ENCODE peak calls at places on chromosomes 3 and 15, in ten cellular contexts. Z, C, O, H, W, I, X, D, B and N are unnamed samples.

GRCh38 chr3:38582941-38583645 is 66.4 kb downstream of the SCN5A start:
- DNase-seq in H (no peak), X (no peak), C (peak; percentile 27), I (peak; percentile 16), O (no peak), B (no peak), D (no peak), Z (no peak), W (no peak), N (no peak)

GRCh38 chr3:176328198-176328597 is 869.1 kb downstream of the TBL1XR1 start:
- DNase-seq in H (no peak), C (no peak), O (no peak), D (no peak), X (no peak), B (no peak), Z (no peak), W (no peak), I (no peak), N (no peak)

GRCh38 chr3:187251599-187251998 is 39.9 kb downstream of the MASP1 start:
- DNase-seq in I (no peak), W (no peak), C (no peak), B (no peak), D (no peak), H (no peak), Z (no peak), O (no peak), X (no peak), N (no peak)

GRCh38 chr3:139617656-139618268 is 60.0 kb downstream of the NMNAT3 start:
- DNase-seq in B (no peak), Z (no peak), O (no peak), C (no peak), H (no peak), X (no peak), D (no peak), W (no peak), I (no peak), N (no peak)

GRCh38 chr15:39939487-39940452 is 5.9 kb downstream of the EIF2AK4 start:
- DNase-seq in B (no peak), O (peak; percentile 45), I (no peak), W (no peak), Z (no peak), H (no peak), X (no peak), D (no peak), C (no peak), N (no peak)

GRCh38 chr3:197186887-197187588 is 111.4 kb downstream of the DLG1 start:
- DNase-seq in H (peak; percentile 32), C (no peak), O (no peak), D (peak; percentile 28), Z (peak; percentile 71), W (peak; percentile 62), X (no peak), B (peak; percentile 66), I (no peak), N (peak; percentile 85)

GRCh38 chr15:68774521-68775293 is 46.0 kb downstream of the ANP32A start:
- DNase-seq in H (no peak), D (peak; percentile 55), C (peak; percentile 7), O (no peak), B (no peak), Z (no peak), X (no peak), I (no peak), W (no peak), N (no peak)

GRCh38 chr3:38458796-38459498 is 5.3 kb downstream of the ACVR2B start:
- DNase-seq in W (no peak), Z (no peak), X (peak; percentile 77), D (peak; percentile 51), B (peak; percentile 22), H (peak; percentile 72), O (peak; percentile 63), C (no peak), I (no peak), N (no peak)

GRCh38 chr3:164852866-164853265 is 225.4 kb downstream of the SI start:
- DNase-seq in C (no peak), Z (no peak), B (no peak), H (no peak), X (no peak), D (no peak), I (no peak), W (no peak), O (no peak), N (no peak)

GRCh38 chr15:92383528-92384326 is 10.0 kb upstream of the ST8SIA2 start:
- DNase-seq in C (peak; percentile 88), Z (no peak), D (no peak), I (no peak), W (peak; percentile 51), X (no peak), O (no peak), H (no peak), B (peak; percentile 3), N (peak; percentile 11)

GRCh38 chr3:135240426-135240825 is 445.4 kb downstream of the EPHB1 start:
- DNase-seq in O (no peak), C (no peak), H (no peak), X (no peak), D (no peak), I (no peak), B (no peak), W (no peak), Z (no peak), N (no peak)

GRCh38 chr3:23583980-23584736 is 221.6 kb upstream of the UBE2E1 start:
- DNase-seq in Z (no peak), I (no peak), W (no peak), B (no peak), D (no peak), C (no peak), H (no peak), O (no peak), X (no peak), N (no peak)
- TF ChIP-seq POLR2A in Z (no peak), I (no peak), W (no peak), B (no peak), D (no peak), C (no peak), H (no peak), O (no peak), X (no peak), N (no peak)

DNA sequence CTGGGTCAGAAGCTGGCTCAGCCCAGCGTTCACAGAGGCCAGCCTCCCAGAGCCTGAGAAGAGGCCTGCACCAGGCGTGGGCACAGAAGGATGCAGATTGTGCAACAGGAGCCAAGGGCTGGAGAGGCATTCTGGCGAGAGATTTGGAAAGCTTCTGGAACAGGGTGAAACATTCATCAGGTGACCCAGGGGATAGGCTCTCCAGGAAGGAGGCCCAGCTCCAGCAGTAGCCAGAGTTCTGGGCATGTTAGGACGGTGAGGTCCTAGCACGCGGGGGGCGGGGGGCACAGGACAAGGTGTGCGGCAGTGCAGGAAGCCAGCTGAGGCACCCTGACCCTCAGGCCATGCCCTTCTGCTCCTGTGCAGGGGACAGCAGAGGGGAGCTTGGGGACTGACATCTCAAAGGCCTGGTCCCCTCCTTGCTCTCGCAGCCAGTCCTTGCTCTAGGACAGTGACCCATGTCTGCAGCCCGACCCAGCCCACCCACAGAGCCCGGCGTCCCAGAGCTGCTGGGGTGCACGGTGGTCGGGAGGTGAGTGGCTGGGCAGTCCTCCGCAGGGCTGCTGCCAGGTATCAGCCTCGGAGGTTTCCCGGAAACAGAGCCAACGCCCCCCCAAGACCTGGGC is 111.7 kb upstream of the KLF13 start:
- DNase-seq in W (peak; percentile 35), B (no peak), I (peak; percentile 61), Z (no peak), X (peak; percentile 74), O (peak; percentile 45), H (peak; percentile 80), D (peak; percentile 63), C (no peak), N (no peak)
- TF ChIP-seq POLR2A in W (no peak), B (no peak), I (no peak), Z (no peak), X (peak; percentile 67), O (no peak), H (no peak), D (no peak), C (no peak), N (no peak)

DNA sequence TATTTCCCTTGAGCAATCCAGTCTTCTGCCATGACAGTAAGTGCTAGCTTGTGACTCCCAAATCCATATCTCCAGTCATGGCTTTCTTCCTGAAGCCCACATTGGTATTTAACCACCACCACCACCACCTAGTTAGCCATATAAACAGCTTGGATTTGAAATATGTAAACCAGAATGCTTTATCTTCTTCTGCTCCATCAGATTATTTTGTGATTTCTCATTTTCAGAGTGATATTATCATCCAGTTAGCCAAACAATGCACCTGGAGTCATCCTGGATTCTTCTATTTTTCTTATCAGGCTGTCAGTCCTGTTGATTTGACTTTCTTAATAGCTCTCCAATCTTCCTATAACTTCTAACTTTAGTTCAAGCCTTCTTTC is 124.3 kb upstream of the PTX3 start:
- DNase-seq in D (no peak), I (no peak), Z (no peak), O (no peak), C (no peak), H (no peak), B (no peak), X (no peak), W (no peak), N (no peak)
- TF ChIP-seq POLR2A in D (no peak), I (no peak), Z (no peak), O (no peak), C (no peak), H (no peak), B (no peak), X (no peak), W (no peak), N (no peak)

GRCh38 chr3:13037458-13038117 is 35.6 kb downstream of the IQSEC1 start:
- DNase-seq in B (peak; percentile 25), I (no peak), X (no peak), H (no peak), O (no peak), D (no peak), Z (no peak), C (no peak), W (no peak), N (no peak)

GRCh38 chr3:13040381-13041074 is 32.7 kb downstream of the IQSEC1 start:
- DNase-seq in D (no peak), X (no peak), Z (no peak), H (no peak), W (no peak), O (no peak), I (no peak), B (no peak), C (no peak), N (no peak)

GRCh38 chr3:13041113-13041776 is 32.0 kb downstream of the IQSEC1 start:
- DNase-seq in C (no peak), B (no peak), D (no peak), O (no peak), H (no peak), X (no peak), W (no peak), Z (no peak), I (no peak), N (peak; percentile 26)

GRCh38 chr3:13042127-13042931 is 30.9 kb downstream of the IQSEC1 start:
- DNase-seq in X (no peak), Z (no peak), W (no peak), H (no peak), C (no peak), I (no peak), B (no peak), O (no peak), D (no peak), N (no peak)

DNA sequence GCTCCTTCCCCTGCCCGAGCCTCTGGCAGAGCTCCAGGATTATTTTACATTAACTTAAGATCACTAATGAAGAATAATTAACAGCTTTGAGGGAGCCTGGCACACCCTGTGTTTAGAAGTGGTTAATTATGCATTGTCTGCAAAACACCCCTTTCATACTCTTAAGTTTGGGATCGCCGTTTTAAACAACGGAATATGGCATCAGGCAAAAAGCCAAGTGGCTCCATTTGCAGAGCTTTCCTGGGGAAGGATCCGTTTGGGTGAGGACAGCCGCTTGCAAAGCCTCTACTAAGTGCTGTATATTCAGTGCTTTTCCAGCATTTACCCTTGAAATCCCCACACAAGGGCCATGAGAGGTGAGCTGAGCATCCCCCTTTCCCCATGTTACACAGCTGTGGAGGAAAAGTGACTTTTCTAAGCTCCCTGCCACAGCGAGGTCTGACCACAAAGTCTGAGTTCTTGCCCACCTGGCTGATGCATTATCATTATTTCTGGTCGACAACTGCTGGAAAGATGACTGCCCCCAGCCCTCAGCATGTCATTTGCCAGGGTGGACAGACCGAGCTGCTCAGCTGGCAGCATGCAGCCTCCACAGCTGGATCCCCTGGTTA is 33.8 kb downstream of the IQSEC1 start:
- DNase-seq in B (no peak), I (no peak), O (no peak), W (no peak), D (no peak), C (no peak), Z (no peak), H (no peak), X (no peak), N (no peak)
- TF ChIP-seq POLR2A in B (no peak), I (no peak), O (no peak), W (no peak), D (no peak), C (no peak), Z (no peak), H (no peak), X (no peak), N (no peak)